ENCODE peak calls at places on chromosomes 6 and 20, in seven cellular contexts. J is LoVo; T is KG1; M is ELR; P is CD8-positive, alpha-beta T cell; S is naive thymus-derived CD8-positive, alpha-beta T cell; E is T-helper 22 cell. Z is an unnamed sample.

GRCh38 chr20:51067792-51068191 is 44.9 kb upstream of the KCNG1 start:
- DNase-seq in T (no peak), P (no peak), S (no peak), J (no peak), E (no peak), M (no peak), Z (no peak)

GRCh38 chr20:23161244-23161875 is 75.2 kb upstream of the CD93 start:
- DNase-seq in E (no peak), S (no peak), J (no peak), P (no peak), M (peak), T (no peak), Z (peak)

GRCh38 chr6:37042139-37042538 is 36.7 kb downstream of the FGD2 start:
- DNase-seq in M (no peak), P (no peak), E (no peak), T (no peak), J (no peak), S (no peak), Z (no peak)

GRCh38 chr6:36113049-36113448 is 17.3 kb upstream of the MAPK13 start:
- DNase-seq in T (no peak), P (no peak), M (no peak), E (no peak), J (no peak), S (no peak), Z (no peak)

GRCh38 chr20:51159303-51159702 is 136.4 kb upstream of the KCNG1 start:
- DNase-seq in M (no peak), E (no peak), S (no peak), J (no peak), P (no peak), T (no peak), Z (no peak)

GRCh38 chr6:6703720-6704422 is 115.4 kb downstream of the LY86 start:
- DNase-seq in P (no peak), M (no peak), E (no peak), T (no peak), J (peak), S (no peak), Z (no peak)

GRCh38 chr6:23477576-23477975 is 648.4 kb upstream of the NRSN1 start:
- DNase-seq in E (no peak), T (no peak), S (no peak), P (no peak), J (no peak), M (no peak), Z (peak)

GRCh38 chr20:56268536-56268935 is 20.0 kb downstream of the MC3R start:
- DNase-seq in E (no peak), T (no peak), J (no peak), P (no peak), S (no peak), M (no peak), Z (no peak)

GRCh38 chr6:163525926-163526325 is 111.4 kb downstream of the QKI start:
- DNase-seq in M (peak), J (no peak), E (no peak), P (no peak), S (no peak), T (no peak), Z (peak)

GRCh38 chr20:20731945-20732296 is 19.5 kb upstream of the RALGAPA2 start:
- DNase-seq in P (no peak), M (no peak), E (no peak), T (no peak), S (no peak), J (no peak), Z (no peak)

GRCh38 chr20:63964412-63964811 is 5.3 kb downstream of the ZNF512B start:
- DNase-seq in E (no peak), S (no peak), J (no peak), T (no peak), M (no peak), P (no peak), Z (no peak)

GRCh38 chr6:124226396-124226795 is 422.7 kb downstream of the NKAIN2 start:
- DNase-seq in P (no peak), T (no peak), S (no peak), J (no peak), M (no peak), E (no peak), Z (no peak)

GRCh38 chr6:24855389-24856245 is 56.9 kb upstream of the ARMH2 start:
- DNase-seq in J (peak), S (peak), E (peak), M (peak), T (peak), P (peak), Z (peak)

GRCh38 chr6:121890307-121890910 is 455.0 kb downstream of the GJA1 start:
- DNase-seq in S (no peak), P (no peak), M (no peak), T (no peak), J (no peak), E (no peak), Z (no peak)

GRCh38 chr6:157990321-157991066 is 8.8 kb downstream of the SYNJ2 start:
- DNase-seq in J (no peak), E (no peak), P (no peak), T (no peak), S (peak), M (no peak), Z (no peak)

GRCh38 chr6:95091823-95092436 is 485.4 kb upstream of the MANEA start:
- DNase-seq in J (peak), T (no peak), S (no peak), M (peak), P (no peak), E (no peak), Z (peak)

GRCh38 chr20:18440403-18440802 is 26.4 kb downstream of the DZANK1 start:
- DNase-seq in S (no peak), E (no peak), P (no peak), T (no peak), J (no peak), M (no peak), Z (no peak)

GRCh38 chr6:117167520-117168271 is 97.7 kb upstream of the VGLL2 start:
- DNase-seq in J (peak), T (no peak), E (no peak), M (peak), S (no peak), P (no peak), Z (peak)

GRCh38 chr20:62327726-62328495 is 25.1 kb downstream of the ADRM1 start:
- DNase-seq in P (no peak), M (no peak), E (no peak), J (no peak), S (no peak), T (no peak), Z (no peak)

GRCh38 chr6:166520905-166521834 is 65.3 kb downstream of the RAMACL start:
- DNase-seq in E (no peak), J (no peak), P (no peak), M (peak), S (no peak), T (no peak), Z (peak)

GRCh38 chr6:81401970-81402690 is 350.4 kb downstream of the TENT5A start:
- DNase-seq in E (no peak), P (no peak), M (peak), J (no peak), S (no peak), T (no peak), Z (peak)

GRCh38 chr6:96948631-96949030 is 24.1 kb downstream of the KLHL32 start:
- DNase-seq in E (no peak), P (no peak), M (no peak), S (no peak), J (no peak), T (no peak), Z (no peak)

GRCh38 chr6:139852484-139853140 is 478.2 kb upstream of the CITED2 start:
- DNase-seq in P (no peak), E (no peak), S (no peak), M (peak), T (no peak), J (peak), Z (peak)

GRCh38 chr20:9458075-9458818 is 56.1 kb upstream of the LAMP5 start:
- DNase-seq in E (no peak), P (no peak), J (no peak), S (no peak), M (peak), T (no peak), Z (peak)

GRCh38 chr6:84193140-84193708 is 34.2 kb downstream of the CEP162 start:
- DNase-seq in P (no peak), J (peak), S (no peak), E (no peak), T (no peak), M (peak), Z (peak)

GRCh38 chr6:104418125-104418524 is 441.6 kb downstream of the HACE1 start:
- DNase-seq in S (no peak), E (no peak), M (peak), P (no peak), T (peak), J (no peak), Z (no peak)

GRCh38 chr6:168451805-168452204 is 10.8 kb downstream of the SMOC2 start:
- DNase-seq in M (no peak), J (no peak), T (no peak), E (no peak), P (no peak), S (no peak), Z (no peak)

GRCh38 chr6:16130932-16131387 is 2.1 kb downstream of the MYLIP start:
- DNase-seq in M (peak), J (peak), T (peak), E (peak), P (no peak), S (peak), Z (peak)

GRCh38 chr6:168032383-168032760 is 34.9 kb downstream of the KIF25 start:
- DNase-seq in S (no peak), J (no peak), T (no peak), E (no peak), P (no peak), M (peak), Z (peak)

GRCh38 chr6:20098267-20098876 is 113.9 kb downstream of the MBOAT1 start:
- DNase-seq in P (no peak), J (no peak), T (no peak), M (no peak), S (no peak), E (no peak), Z (no peak)

GRCh38 chr20:33124994-33125393 is 43.0 kb upstream of the BPIFA2 start:
- DNase-seq in S (no peak), M (no peak), J (no peak), P (no peak), E (no peak), T (no peak), Z (no peak)

GRCh38 chr6:1756472-1757129 is 146.9 kb downstream of the FOXC1 start:
- DNase-seq in P (no peak), T (no peak), J (no peak), S (no peak), E (no peak), M (no peak), Z (no peak)

GRCh38 chr6:1619666-1620503 is 10.2 kb downstream of the FOXC1 start:
- DNase-seq in S (no peak), T (no peak), M (no peak), P (no peak), J (no peak), E (no peak), Z (no peak)

GRCh38 chr6:160030103-160030502 is 61.2 kb downstream of the IGF2R start:
- DNase-seq in J (no peak), T (no peak), M (peak), S (no peak), P (no peak), E (no peak), Z (peak)

GRCh38 chr20:383889-384288 is 3.3 kb downstream of the TRIB3 start:
- DNase-seq in S (no peak), E (no peak), M (no peak), P (no peak), J (no peak), T (no peak), Z (no peak)

GRCh38 chr6:34324738-34325444 is 67.6 kb downstream of the NUDT3 start:
- DNase-seq in M (no peak), P (no peak), T (no peak), S (no peak), J (no peak), E (no peak), Z (peak)

GRCh38 chr20:38997622-38998021 is 35.5 kb downstream of the DHX35 start:
- DNase-seq in J (no peak), E (no peak), M (no peak), P (no peak), T (no peak), S (no peak), Z (no peak)

GRCh38 chr6:47348316-47348863 is 38.7 kb upstream of the TNFRSF21 start:
- DNase-seq in J (no peak), P (no peak), E (no peak), M (no peak), S (no peak), T (no peak), Z (no peak)

Z was measured in IMR-90.